ENCODE peak calls at places on chromosomes 5 and 9, in seven cellular contexts. X is transverse colon; K is aorta; U is omental fat pad; P is stimulated activated effector memory CD8-positive, alpha-beta T cell treated with anti-CD3 and anti-CD28 coated beads, Interleukin-12 subunit alpha, Interleukin-12 subunit beta, amount 100 ng/mL, for 72 hours; L is GM23248; O is A549. E is an unnamed sample.

GRCh38 chr9:134604834-134605233 is 36.8 kb upstream of the COL5A1 start:
- DNase-seq in U (no peak), L (no peak), P (peak), K (no peak), X (no peak), O (no peak), E (no peak)

GRCh38 chr5:141843156-141843927 is 34.9 kb downstream of the PCDH1 start:
- DNase-seq in O (no peak), K (no peak), U (no peak), L (peak), X (no peak), P (no peak), E (no peak)

GRCh38 chr5:142960309-142960696 is 190.1 kb downstream of the ARHGAP26 start:
- DNase-seq in X (no peak), U (no peak), P (no peak), L (peak), K (no peak), O (peak), E (no peak)

GRCh38 chr9:16361939-16362338 is 508.5 kb downstream of the BNC2 start:
- DNase-seq in U (no peak), P (no peak), X (no peak), K (no peak), O (no peak), L (no peak), E (no peak)

GRCh38 chr9:37529111-37529510 is 43.4 kb downstream of the POLR1E start:
- DNase-seq in O (no peak), K (no peak), L (no peak), X (peak), P (peak), U (no peak), E (no peak)

GRCh38 chr5:78760411-78761169 is 112.0 kb upstream of the LHFPL2 start:
- DNase-seq in K (no peak), P (no peak), L (peak), X (no peak), U (no peak), O (peak), E (no peak)

GRCh38 chr5:118863345-118863744 is 125.0 kb downstream of the DTWD2 start:
- DNase-seq in O (no peak), P (no peak), L (peak), K (no peak), U (no peak), X (no peak), E (no peak)

GRCh38 chr5:446864-447263 is 3.9 kb downstream of the EXOC3 start:
- DNase-seq in O (peak), K (peak), U (no peak), L (peak), X (peak), P (no peak), E (no peak)

GRCh38 chr9:129838707-129839259 is 3.5 kb downstream of the USP20 start:
- DNase-seq in X (no peak), O (no peak), K (no peak), L (peak), U (no peak), P (no peak), E (no peak)

GRCh38 chr9:73204910-73205309 is 53.2 kb downstream of the ANXA1 start:
- DNase-seq in U (no peak), P (no peak), O (no peak), X (no peak), K (no peak), L (no peak), E (no peak)

GRCh38 chr9:124312290-124313265 is 54.8 kb downstream of the NEK6 start:
- DNase-seq in X (no peak), P (no peak), U (no peak), O (no peak), K (no peak), L (no peak), E (no peak)

GRCh38 chr9:115035872-115036612 is 81.9 kb downstream of the TNC start:
- DNase-seq in P (peak), L (peak), O (no peak), X (no peak), U (no peak), K (no peak), E (no peak)

GRCh38 chr5:95620870-95621838 is 1.3 kb downstream of the GPR150 start:
- DNase-seq in O (peak), P (peak), U (no peak), X (peak), L (peak), K (peak), E (peak)

GRCh38 chr5:123012321-123012720 is 24.2 kb downstream of the PPIC start:
- DNase-seq in U (no peak), L (peak), O (no peak), P (no peak), X (no peak), K (no peak), E (no peak)

GRCh38 chr5:157561105-157561504 is 14.5 kb downstream of the ADAM19 start:
- DNase-seq in L (no peak), O (no peak), X (no peak), U (no peak), K (no peak), P (no peak), E (no peak)

GRCh38 chr9:99361827-99362226 is 139.7 kb downstream of the SEC61B start:
- DNase-seq in P (no peak), L (no peak), U (no peak), K (no peak), O (no peak), X (no peak), E (no peak)

GRCh38 chr9:89278997-89279739 is 31.8 kb upstream of the CKS2 start:
- DNase-seq in P (no peak), O (peak), X (no peak), K (no peak), L (peak), U (no peak), E (no peak)

GRCh38 chr5:72587909-72588308 is 80.7 kb upstream of the ZNF366 start:
- DNase-seq in X (no peak), O (no peak), K (no peak), U (no peak), P (no peak), L (peak), E (no peak)

GRCh38 chr9:107935931-107936330 is 446.4 kb upstream of the KLF4 start:
- DNase-seq in X (no peak), O (no peak), K (no peak), L (no peak), U (no peak), P (no peak), E (no peak)

GRCh38 chr5:15933481-15934207 is 245.9 kb downstream of the MARCHF11 start:
- DNase-seq in X (no peak), K (no peak), P (no peak), O (no peak), L (no peak), U (no peak), E (no peak)

GRCh38 chr5:84086517-84086916 is 298.2 kb downstream of the EDIL3 start:
- DNase-seq in K (no peak), P (no peak), U (no peak), X (no peak), L (no peak), O (no peak), E (no peak)

GRCh38 chr9:86946712-86947145 is 577 bp downstream of the GAS1 start:
- DNase-seq in K (peak), O (peak), X (peak), P (peak), L (peak), U (no peak), E (peak)

GRCh38 chr5:131379723-131380122 is 115.9 kb downstream of the CDC42SE2 start:
- DNase-seq in P (peak), X (no peak), L (no peak), O (peak), U (no peak), K (no peak), E (no peak)

GRCh38 chr9:119736478-119737454 is 367.5 kb upstream of the BRINP1 start:
- DNase-seq in L (no peak), X (peak), O (no peak), K (no peak), U (no peak), P (no peak), E (no peak)

GRCh38 chr5:44002381-44002901 is 386.8 kb downstream of the FGF10 start:
- DNase-seq in O (peak), L (peak), U (no peak), P (no peak), X (no peak), K (no peak), E (no peak)

GRCh38 chr5:137218896-137219295 is 280.2 kb downstream of the SPOCK1 start:
- DNase-seq in K (no peak), P (no peak), O (no peak), L (no peak), X (no peak), U (no peak), E (no peak)

GRCh38 chr5:135145985-135146384 is 112.0 kb upstream of the PITX1 start:
- DNase-seq in K (no peak), O (no peak), L (no peak), U (no peak), P (no peak), X (no peak), E (no peak)

GRCh38 chr5:138077064-138077696 is 6.7 kb upstream of the WNT8A start:
- DNase-seq in X (peak), P (peak), K (no peak), U (peak), L (peak), O (peak), E (no peak)

GRCh38 chr5:19240150-19240549 is 747.9 kb downstream of the CDH18 start:
- DNase-seq in P (no peak), O (no peak), K (no peak), X (no peak), U (no peak), L (peak), E (no peak)

GRCh38 chr5:170571331-170571731 is 67.5 kb downstream of the KCNIP1 start:
- DNase-seq in O (peak), K (no peak), P (no peak), X (no peak), U (no peak), L (peak), E (no peak)

GRCh38 chr9:18849186-18849724 is 183.8 kb downstream of the SAXO1 start:
- DNase-seq in K (no peak), L (no peak), U (no peak), O (no peak), X (no peak), P (no peak), E (no peak)

GRCh38 chr9:77417570-77417969 is 230.6 kb downstream of the GNA14 start:
- DNase-seq in O (peak), X (no peak), U (no peak), L (peak), P (no peak), K (no peak), E (no peak)

GRCh38 chr5:38780950-38781349 is 64.9 kb upstream of the OSMR start:
- DNase-seq in K (no peak), X (peak), U (peak), O (peak), P (no peak), L (peak), E (peak)

GRCh38 chr5:132464155-132464939 is 26.2 kb downstream of the IRF1 start:
- DNase-seq in K (peak), X (peak), O (no peak), U (no peak), P (peak), L (peak), E (no peak)

GRCh38 chr5:112366987-112367386 is 52.1 kb downstream of the EPB41L4A start:
- DNase-seq in L (peak), P (no peak), K (no peak), X (no peak), U (no peak), O (peak), E (no peak)